ENCODE peak calls at places on chromosomes 4 and X, in seven cellular contexts. L, T, K, U, X, W and V are unnamed samples.

GRCh38 chr4:126123933-126124332 is 809.2 kb downstream of the FAT4 start:
- DNase-seq in T (no peak), K (no peak), X (no peak), L (no peak), U (no peak), W (peak; percentile 9), V (no peak)

GRCh38 chr4:182807841-182808548 is 109.2 kb downstream of the DCTD start:
- DNase-seq in U (no peak), L (no peak), T (no peak), W (no peak), K (no peak), X (no peak), V (no peak)

GRCh38 chr4:187555174-187555573 is 440.4 kb upstream of the ZFP42 start:
- DNase-seq in X (no peak), L (no peak), K (no peak), T (no peak), U (no peak), W (no peak), V (no peak)

GRCh38 chr4:189092596-189092995 is 848.1 kb upstream of the FRG1 start:
- DNase-seq in L (no peak), W (peak; percentile 4), T (no peak), U (no peak), X (no peak), K (peak; percentile 12), V (no peak)

GRCh38 chr4:182124359-182124758 is 118.8 kb upstream of the TENM3 start:
- DNase-seq in K (no peak), W (no peak), U (no peak), L (no peak), T (no peak), X (no peak), V (no peak)

GRCh38 chr4:13112030-13112429 is 372.1 kb downstream of the RAB28 start:
- DNase-seq in K (no peak), T (no peak), W (no peak), L (no peak), X (no peak), U (no peak), V (no peak)

GRCh38 chr4:54625391-54625790 is 32.4 kb upstream of the KIT start:
- DNase-seq in T (peak; percentile 29), W (no peak), K (no peak), L (no peak), U (no peak), X (no peak), V (no peak)

GRCh38 chrX:134512566-134512965 is 52.6 kb downstream of the HPRT1 start:
- DNase-seq in U (peak; percentile 9), K (no peak), W (peak; percentile 76), T (no peak), X (no peak), L (no peak), V (no peak)

GRCh38 chr4:107276052-107276451 is 239.9 kb upstream of the DKK2 start:
- DNase-seq in T (no peak), K (no peak), X (no peak), W (no peak), L (no peak), U (no peak), V (no peak)

GRCh38 chr4:53730431-53730830 is 139.1 kb upstream of the LNX1 start:
- DNase-seq in K (no peak), T (no peak), W (no peak), X (no peak), L (no peak), U (no peak), V (no peak)

GRCh38 chrX:48683411-48683982 is at the start of gene WAS:
- DNase-seq in T (no peak), L (no peak), W (no peak), X (peak; percentile 19), K (peak; percentile 82), U (no peak), V (no peak)

GRCh38 chrX:48676106-48676892 is 7.3 kb upstream of the WAS start:
- DNase-seq in L (peak; percentile 88), K (peak; percentile 92), W (peak; percentile 87), U (peak; percentile 87), T (peak; percentile 86), X (peak; percentile 86), V (peak; percentile 90)

GRCh38 chrX:48681539-48682183 is 1.9 kb upstream of the WAS start:
- DNase-seq in U (no peak), W (no peak), X (no peak), L (no peak), T (no peak), K (no peak), V (no peak)

GRCh38 chrX:48676893-48677270 is 6.7 kb upstream of the WAS start:
- DNase-seq in W (peak; percentile 14), K (peak; percentile 44), T (no peak), L (no peak), U (no peak), X (peak; percentile 14), V (no peak)

DNA sequence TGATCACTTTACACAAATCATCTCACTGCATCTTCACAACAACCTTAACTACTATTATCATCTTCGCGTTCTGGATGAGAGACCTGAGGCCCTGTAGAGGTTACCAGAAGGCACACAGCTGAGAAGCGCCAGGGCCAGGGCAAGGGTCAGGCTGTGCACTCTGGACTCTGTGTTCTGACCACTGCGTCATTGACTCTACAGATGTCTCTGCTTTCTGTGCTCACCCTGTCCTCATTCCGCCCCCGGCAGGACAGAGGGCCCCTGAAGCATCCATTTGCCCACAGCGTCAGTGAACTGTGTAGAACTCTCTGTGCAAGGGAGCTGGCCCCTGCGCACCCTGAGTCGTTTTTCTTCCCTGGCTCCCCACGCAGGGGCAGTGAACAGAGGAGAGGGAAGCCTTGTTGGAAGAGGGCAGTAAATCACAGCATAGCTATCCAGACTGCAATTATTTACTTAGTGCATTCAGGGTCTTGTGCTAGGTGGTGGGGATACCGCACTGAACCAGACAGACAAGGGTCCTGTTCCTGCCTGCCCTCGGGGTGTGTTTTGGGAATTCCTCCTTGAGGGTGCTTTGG is 6.1 kb upstream of the WAS start:
- DNase-seq in U (no peak), W (no peak), K (no peak), L (no peak), T (no peak), X (no peak), V (no peak)
- H3K4me3 ChIP-seq in U (no peak overlapping the region), W (no peak overlapping the region), K (peak overlapping the region; percentile 99), L (peak overlapping the region; percentile 85), T (no peak overlapping the region), X (peak overlapping the region; percentile 80), V (peak overlapping the region; percentile 80)

DNA sequence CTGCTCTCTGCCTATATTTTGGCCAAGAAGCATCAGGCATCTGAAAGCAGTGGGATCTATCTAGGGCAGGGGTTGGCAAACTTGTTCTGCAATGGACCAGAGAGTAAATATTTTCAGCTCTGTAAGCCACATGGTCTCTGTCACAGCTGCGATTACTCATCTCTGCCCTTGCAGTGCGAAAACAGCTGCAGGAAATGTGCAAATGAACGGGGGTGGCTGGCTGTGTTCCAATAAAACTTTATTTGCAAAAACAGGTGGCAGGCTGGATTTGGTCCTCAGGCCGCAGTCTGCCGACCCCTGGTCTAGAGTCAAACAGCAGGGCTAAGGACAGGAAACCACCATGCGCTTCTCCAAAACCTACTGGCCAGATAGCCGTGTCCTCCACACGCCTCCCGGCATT is 48.6 kb downstream of the ACOX3 start:
- DNase-seq in W (peak; percentile 87), K (peak; percentile 89), L (peak; percentile 71), U (peak; percentile 99), X (no peak), T (peak; percentile 80), V (no peak)
- H3K36me3 ChIP-seq in W (no peaks in the 10 kb centered on the region), K (no peaks in the 10 kb centered on the region), L (no peaks in the 10 kb centered on the region), U (peaks cover 4% of the 10 kb centered on the region), X (peaks cover 8% of the 10 kb centered on the region), T (no peaks in the 10 kb centered on the region), V (no peaks in the 10 kb centered on the region)

GRCh38 chrX:99051639-99052038 is 1358.4 kb downstream of the PCDH19 start:
- DNase-seq in U (no peak), L (no peak), W (no peak), K (no peak), T (no peak), X (no peak), V (no peak)
- H3K4me1 ChIP-seq in U (no peaks in the 10 kb centered on the region), L (no peaks in the 10 kb centered on the region), W (no peaks in the 10 kb centered on the region), K (no peaks in the 10 kb centered on the region), T (no peaks in the 10 kb centered on the region), X (no peaks in the 10 kb centered on the region), V (no peaks in the 10 kb centered on the region)

GRCh38 chr4:140523857-140524742 is at the start of gene ELMOD2:
- DNase-seq in T (peak; percentile 98), K (peak; percentile 99), U (peak; percentile 97), W (peak; percentile 100), L (peak; percentile 99), X (peak; percentile 97), V (peak; percentile 99)

GRCh38 chr4:140523370-140523856 is 555 bp upstream of the ELMOD2 start:
- DNase-seq in T (no peak), W (no peak), L (no peak), X (no peak), K (no peak), U (no peak), V (no peak)
- H3K4me3 ChIP-seq in T (peak overlapping the region; percentile 97), W (peak overlapping the region; percentile 80), L (peak overlapping the region; percentile 100), X (peak overlapping the region; percentile 72), K (peak overlapping the region; percentile 47), U (peak overlapping the region; percentile 78), V (peak overlapping the region; percentile 53)

GRCh38 chr4:2258091-2259035 is 3.5 kb downstream of the MXD4 start:
- DNase-seq in W (no peak), L (peak; percentile 14), U (no peak), T (no peak), K (no peak), X (peak; percentile 0), V (peak; percentile 8)
- H3K36me3 ChIP-seq in W (peaks cover 4% of the 10 kb centered on the region), L (no peaks in the 10 kb centered on the region), U (no peaks in the 10 kb centered on the region), T (no peaks in the 10 kb centered on the region), K (no peaks in the 10 kb centered on the region), X (peaks cover 3% of the 10 kb centered on the region), V (peaks cover 33% of the 10 kb centered on the region)

GRCh38 chr4:184732126-184732525 is 1.8 kb downstream of the CENPU start:
- DNase-seq in X (no peak), K (peak; percentile 14), T (no peak), U (no peak), W (peak; percentile 71), L (no peak), V (no peak)
- H3K4me1 ChIP-seq in X (peaks cover 6% of the 10 kb centered on the region), K (peaks cover 35% of the 10 kb centered on the region), T (no peaks in the 10 kb centered on the region), U (peaks cover 3% of the 10 kb centered on the region), W (peaks cover 5% of the 10 kb centered on the region), L (peaks cover 9% of the 10 kb centered on the region), V (peaks cover 4% of the 10 kb centered on the region)

DNA sequence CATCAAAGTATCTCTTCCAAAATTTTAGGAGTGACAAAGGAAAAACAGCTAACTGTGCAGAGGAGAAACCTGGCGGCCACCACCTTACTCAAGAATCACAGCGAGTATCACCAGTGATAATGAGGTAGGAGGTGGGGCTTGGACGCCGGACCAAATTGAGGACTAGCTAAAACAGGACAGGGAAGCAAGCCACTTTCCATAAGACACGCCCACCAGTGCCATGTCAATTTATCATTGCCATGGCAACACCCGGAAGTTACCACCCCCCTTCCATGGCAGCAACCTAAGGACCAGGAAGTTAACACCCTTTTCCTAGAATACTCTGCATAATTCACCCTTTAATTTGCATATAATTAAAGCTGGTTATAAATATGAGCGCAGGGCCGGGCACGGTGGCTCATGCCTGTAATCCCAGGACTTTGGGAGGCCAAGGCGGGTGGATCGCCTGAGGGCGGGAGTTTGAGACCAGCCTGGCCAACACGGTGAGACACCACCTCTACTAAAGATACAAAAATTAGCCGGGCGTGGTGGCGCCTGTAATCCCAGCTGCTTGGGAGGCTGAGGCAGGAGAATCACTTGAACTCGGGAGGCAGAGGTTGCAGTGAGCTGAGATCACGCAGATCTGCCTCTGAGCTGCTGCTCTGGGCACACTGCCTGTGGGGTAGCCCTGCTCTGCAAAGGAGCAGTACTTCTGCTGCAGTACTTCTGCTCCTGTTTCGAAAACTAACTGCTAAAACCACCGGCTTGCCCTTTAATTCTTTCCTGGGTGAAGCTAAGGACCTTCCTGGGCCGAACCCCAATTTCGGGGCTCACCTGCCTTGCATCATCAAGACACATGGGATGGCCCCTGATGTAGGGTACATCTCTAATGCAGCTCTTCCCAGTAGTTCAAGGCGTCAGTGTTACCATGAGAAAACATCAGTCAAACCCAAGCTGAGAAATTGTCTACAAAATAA is 116.7 kb downstream of the HMX1 start:
- DNase-seq in K (no peak), L (no peak), W (no peak), U (no peak), T (no peak), X (no peak), V (peak; percentile 3)
- H3K4me3 ChIP-seq in K (no peak overlapping the region), L (no peak overlapping the region), W (no peak overlapping the region), U (no peak overlapping the region), T (no peak overlapping the region), X (no peak overlapping the region), V (no peak overlapping the region)